ENCODE peak calls at places on chromosomes 1 and 21, in five cellular contexts. H, C, R, D and U are unnamed samples.

GRCh38 chr1:31416101-31416736 is 3.2 kb downstream of the SERINC2 start:
- DNase-seq in H (peak; percentile 36), C (no peak), R (no peak), D (no peak), U (no peak)

GRCh38 chr1:219659682-219660081 is 46.8 kb upstream of the ZC3H11B start:
- DNase-seq in H (peak; percentile 2), C (no peak), R (no peak), D (no peak), U (no peak)

GRCh38 chr1:147850737-147851136 is 51.9 kb upstream of the GJA8 start:
- DNase-seq in H (no peak), C (no peak), R (no peak), D (no peak), U (no peak)

GRCh38 chr1:57468661-57469523 is 45.0 kb upstream of the DAB1 start:
- DNase-seq in H (no peak), C (no peak), R (peak; percentile 45), D (no peak), U (no peak)

GRCh38 chr21:44511219-44511937 is 28.6 kb downstream of the KRTAP10-1 start:
- DNase-seq in H (peak; percentile 40), C (no peak), R (no peak), D (no peak), U (no peak)

GRCh38 chr1:204041803-204042505 is 31.0 kb upstream of the SOX13 start:
- DNase-seq in H (no peak), C (no peak), R (no peak), D (no peak), U (no peak)

GRCh38 chr1:36486088-36486435 is 3.3 kb upstream of the CSF3R start:
- DNase-seq in H (no peak), C (no peak), R (no peak), D (no peak), U (no peak)

GRCh38 chr21:20254964-20255363 is 743.2 kb upstream of the NCAM2 start:
- DNase-seq in H (no peak), C (no peak), R (no peak), D (no peak), U (no peak)

GRCh38 chr1:14190508-14190907 is 408.0 kb upstream of the KAZN start:
- DNase-seq in H (no peak), C (no peak), R (no peak), D (no peak), U (no peak)

GRCh38 chr1:97008226-97008625 is 286.6 kb downstream of the PTBP2 start:
- DNase-seq in H (no peak), C (no peak), R (no peak), D (no peak), U (no peak)

GRCh38 chr1:228404107-228404720 is 2.4 kb downstream of the TRIM11 start:
- DNase-seq in H (no peak), C (no peak), R (no peak), D (no peak), U (no peak)

GRCh38 chr1:111813440-111814304 is 58.0 kb downstream of the DDX20 start:
- DNase-seq in H (peak; percentile 52), C (no peak), R (no peak), D (no peak), U (no peak)

GRCh38 chr1:10947691-10948462 is 64.6 kb upstream of the TARDBP start:
- DNase-seq in H (peak; percentile 55), C (no peak), R (no peak), D (no peak), U (no peak)

GRCh38 chr1:119358661-119359060 is 9.9 kb upstream of the HAO2 start:
- DNase-seq in H (no peak), C (no peak), R (no peak), D (no peak), U (no peak)

GRCh38 chr1:220803401-220804201 is 16.9 kb downstream of the MTARC1 start:
- DNase-seq in H (peak; percentile 61), C (no peak), R (peak; percentile 41), D (no peak), U (peak; percentile 7)

GRCh38 chr1:172969611-172970010 is 81.1 kb downstream of the TNFSF18 start:
- DNase-seq in H (no peak), C (no peak), R (peak; percentile 87), D (no peak), U (no peak)

GRCh38 chr1:226417830-226418546 is 10.1 kb upstream of the PARP1 start:
- DNase-seq in H (no peak), C (no peak), R (no peak), D (no peak), U (no peak)

GRCh38 chr1:147723691-147724323 is 36.6 kb downstream of the GJA5 start:
- DNase-seq in H (peak; percentile 64), C (peak; percentile 14), R (peak; percentile 40), D (no peak), U (peak; percentile 29)

GRCh38 chr1:12400030-12400693 is 170.3 kb downstream of the VPS13D start:
- DNase-seq in H (no peak), C (no peak), R (no peak), D (no peak), U (no peak)

GRCh38 chr1:161721738-161722343 is 497 bp downstream of the FCRLB start:
- DNase-seq in H (no peak), C (no peak), R (peak; percentile 89), D (no peak), U (no peak)

GRCh38 chr1:30418426-30419245 is 304.7 kb downstream of the MATN1 start:
- DNase-seq in H (peak; percentile 11), C (no peak), R (no peak), D (no peak), U (no peak)

GRCh38 chr1:160101037-160101716 is 2.8 kb upstream of the IGSF8 start:
- DNase-seq in H (peak; percentile 95), C (peak; percentile 78), R (peak; percentile 63), D (peak; percentile 34), U (peak; percentile 67)

GRCh38 chr1:115211071-115211745 is 121.9 kb upstream of the TSPAN2 start:
- DNase-seq in H (no peak), C (no peak), R (no peak), D (no peak), U (no peak)

GRCh38 chr1:10286244-10286643 is 75.9 kb downstream of the KIF1B start:
- DNase-seq in H (no peak), C (no peak), R (no peak), D (no peak), U (no peak)

GRCh38 chr1:203765029-203765837 is at the start of gene LAX1:
- DNase-seq in H (no peak), C (peak; percentile 59), R (no peak), D (peak; percentile 74), U (no peak)

GRCh38 chr1:117838911-117839310 is 90.5 kb downstream of the GDAP2 start:
- DNase-seq in H (no peak), C (no peak), R (peak; percentile 75), D (no peak), U (no peak)